ENCODE peak calls at places on chromosomes 6 and 20, in five cellular contexts. P, V, H, T and S are unnamed samples.

GRCh38 chr6:32050562-32050961 is 12.3 kb downstream of the CYP21A2 start:
- DNase-seq in H (no peak), P (no peak), T (peak; percentile 20), V (no peak), S (no peak)

GRCh38 chr6:43997342-43997677 is 129.9 kb downstream of the MRPL14 start:
- DNase-seq in H (no peak), T (no peak), V (no peak), P (no peak), S (no peak)

GRCh38 chr6:98946877-98947410 is 802 bp downstream of the FBXL4 start:
- DNase-seq in H (peak; percentile 43), T (peak; percentile 61), V (no peak), P (peak; percentile 9), S (peak; percentile 21)

GRCh38 chr6:16876201-16876600 is 114.9 kb upstream of the ATXN1 start:
- DNase-seq in P (no peak), V (no peak), H (no peak), T (no peak), S (no peak)

GRCh38 chr20:2516399-2516798 is 7.7 kb upstream of the ZNF343 start:
- DNase-seq in H (no peak), V (no peak), P (no peak), T (no peak), S (no peak)

GRCh38 chr6:41428995-41429417 is 93.6 kb downstream of the NCR2 start:
- DNase-seq in T (peak; percentile 69), P (peak; percentile 59), V (peak; percentile 35), H (peak; percentile 36), S (peak; percentile 75)

GRCh38 chr6:18406955-18407738 is 20.0 kb downstream of the RNF144B start:
- DNase-seq in P (no peak), V (no peak), T (no peak), H (peak; percentile 31), S (no peak)

GRCh38 chr6:168035661-168036616 is 38.5 kb downstream of the KIF25 start:
- DNase-seq in P (peak; percentile 70), H (peak; percentile 30), V (no peak), T (no peak), S (no peak)

GRCh38 chr6:56347526-56347925 is 100.1 kb upstream of the COL21A1 start:
- DNase-seq in V (no peak), T (no peak), H (peak; percentile 58), P (peak; percentile 31), S (no peak)

GRCh38 chr6:170006524-170007467 is 255.4 kb downstream of the ERMARD start:
- DNase-seq in V (no peak), P (no peak), H (no peak), T (no peak), S (no peak)

GRCh38 chr6:148396411-148396810 is 53.8 kb downstream of the SASH1 start:
- DNase-seq in P (no peak), V (no peak), T (no peak), H (no peak), S (no peak)

GRCh38 chr6:123418101-123418500 is 218.6 kb downstream of the TRDN start:
- DNase-seq in P (no peak), V (no peak), H (no peak), T (no peak), S (no peak)

GRCh38 chr6:125194980-125195379 is 41.4 kb downstream of the TPD52L1 start:
- DNase-seq in T (no peak), V (no peak), H (no peak), P (no peak), S (no peak)

GRCh38 chr6:138107752-138108592 is 753 bp upstream of the PERP start:
- DNase-seq in H (peak; percentile 25), P (no peak), V (no peak), T (no peak), S (no peak)

GRCh38 chr6:50655848-50656453 is 57.4 kb upstream of the TFAP2D start:
- DNase-seq in T (no peak), P (no peak), H (peak; percentile 39), V (no peak), S (no peak)

GRCh38 chr20:41733151-41733550 is 115.0 kb upstream of the CHD6 start:
- DNase-seq in P (no peak), T (no peak), H (no peak), V (no peak), S (no peak)

GRCh38 chr6:159943965-159944598 is 24.8 kb upstream of the IGF2R start:
- DNase-seq in V (no peak), T (no peak), P (no peak), H (no peak), S (no peak)

GRCh38 chr6:97060254-97060653 is 135.7 kb downstream of the KLHL32 start:
- DNase-seq in H (no peak), P (no peak), T (no peak), V (no peak), S (no peak)

GRCh38 chr6:25050356-25050755 is 114.6 kb upstream of the RIPOR2 start:
- DNase-seq in H (no peak), V (no peak), T (no peak), P (peak; percentile 87), S (no peak)

GRCh38 chr6:30591008-30591407 is 19.8 kb downstream of the ABCF1 start:
- DNase-seq in H (peak; percentile 85), T (no peak), V (no peak), P (peak; percentile 57), S (no peak)

GRCh38 chr6:150878347-150879213 is 13.1 kb downstream of the MTHFD1L start:
- DNase-seq in V (no peak), H (no peak), T (no peak), P (no peak), S (no peak)
- H3K27ac ChIP-seq in V (peak overlapping the region; percentile 13), H (no peak overlapping the region), T (no peak overlapping the region), P (peak overlapping the region; percentile 60), S (peak overlapping the region; percentile 60)

DNA sequence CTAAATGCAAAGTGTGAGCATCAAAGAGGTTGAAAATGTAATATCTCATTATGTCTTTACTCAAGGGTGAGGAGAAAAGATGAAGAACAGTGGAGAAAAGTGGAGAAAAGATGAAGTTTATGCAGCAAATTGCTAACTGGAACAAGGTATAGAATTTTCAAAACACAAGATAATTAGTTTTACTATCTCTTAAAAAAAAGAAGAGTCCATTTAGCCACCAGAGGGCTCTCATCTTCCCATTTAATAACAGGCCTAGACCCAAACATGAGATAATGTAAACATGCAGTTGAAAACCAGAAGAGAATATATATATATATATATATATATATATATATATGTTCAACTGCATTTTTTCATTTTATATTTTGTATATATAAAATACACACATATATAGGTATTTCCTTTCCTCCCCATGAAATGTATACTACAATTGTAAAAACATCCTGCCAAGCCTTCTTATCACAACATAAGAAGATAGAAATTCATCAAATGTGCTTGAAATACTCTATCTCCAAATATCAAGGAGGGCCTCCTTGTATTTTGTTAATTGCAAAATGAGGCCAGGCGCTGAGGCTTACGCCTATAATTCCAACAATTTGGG is 78.4 kb downstream of the ADTRP start:
- DNase-seq in V (no peak), T (no peak), H (peak; percentile 74), P (peak; percentile 75), S (no peak)
- TF ChIP-seq CTCF in V (peak; percentile 27), T (peak; percentile 52), H (peak; percentile 59), P (peak; percentile 37), S (peak; percentile 53)

GRCh38 chr20:5178046-5178445 is 51.2 kb downstream of the CDS2 start:
- DNase-seq in T (no peak), H (no peak), V (no peak), P (no peak), S (no peak)
- H3K27ac ChIP-seq in T (no peak overlapping the region), H (no peak overlapping the region), V (no peak overlapping the region), P (no peak overlapping the region), S (no peak overlapping the region)

DNA sequence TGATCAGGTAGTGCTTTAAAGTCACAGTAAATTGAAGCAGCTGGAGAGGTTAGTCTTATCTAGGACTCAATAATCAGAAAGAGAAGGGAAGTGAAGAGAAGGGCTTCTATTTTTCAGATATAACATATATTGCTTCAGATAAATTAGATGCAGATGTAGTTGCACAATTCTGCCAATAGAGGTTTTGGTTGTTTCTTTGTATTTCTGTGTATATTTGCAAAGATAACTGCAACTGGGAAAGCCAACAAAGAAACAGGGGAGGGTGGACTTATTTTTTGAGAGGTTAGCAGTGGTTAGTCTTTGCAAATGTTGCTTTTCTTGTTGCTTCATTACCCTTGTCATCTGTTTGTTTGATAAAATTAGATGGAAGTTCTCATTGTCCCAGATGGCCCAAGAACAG is 106.6 kb downstream of the ADGRG6 start:
- DNase-seq in T (no peak), P (no peak), V (no peak), H (no peak), S (no peak)
- TF ChIP-seq CTCF in T (no peak), P (no peak), V (no peak), H (peak; percentile 28), S (no peak)

GRCh38 chr6:7569082-7569481 is 20.9 kb upstream of the SNRNP48 start:
- DNase-seq in H (no peak), V (no peak), P (no peak), T (no peak), S (no peak)

GRCh38 chr6:7566031-7566556 is 23.9 kb upstream of the SNRNP48 start:
- DNase-seq in P (no peak), H (no peak), V (no peak), T (no peak), S (no peak)

GRCh38 chr6:7566617-7567173 is 23.3 kb upstream of the SNRNP48 start:
- DNase-seq in V (no peak), H (peak; percentile 21), T (no peak), P (no peak), S (no peak)

GRCh38 chr6:7572213-7572943 is 17.6 kb upstream of the SNRNP48 start:
- DNase-seq in P (no peak), H (no peak), T (no peak), V (no peak), S (no peak)

GRCh38 chr6:7568021-7568420 is 22.0 kb upstream of the SNRNP48 start:
- DNase-seq in V (no peak), H (no peak), T (no peak), P (peak; percentile 77), S (no peak)
- H3K27ac ChIP-seq in V (no peak overlapping the region), H (no peak overlapping the region), T (no peak overlapping the region), P (peak overlapping the region; percentile 6), S (no peak overlapping the region)

DNA sequence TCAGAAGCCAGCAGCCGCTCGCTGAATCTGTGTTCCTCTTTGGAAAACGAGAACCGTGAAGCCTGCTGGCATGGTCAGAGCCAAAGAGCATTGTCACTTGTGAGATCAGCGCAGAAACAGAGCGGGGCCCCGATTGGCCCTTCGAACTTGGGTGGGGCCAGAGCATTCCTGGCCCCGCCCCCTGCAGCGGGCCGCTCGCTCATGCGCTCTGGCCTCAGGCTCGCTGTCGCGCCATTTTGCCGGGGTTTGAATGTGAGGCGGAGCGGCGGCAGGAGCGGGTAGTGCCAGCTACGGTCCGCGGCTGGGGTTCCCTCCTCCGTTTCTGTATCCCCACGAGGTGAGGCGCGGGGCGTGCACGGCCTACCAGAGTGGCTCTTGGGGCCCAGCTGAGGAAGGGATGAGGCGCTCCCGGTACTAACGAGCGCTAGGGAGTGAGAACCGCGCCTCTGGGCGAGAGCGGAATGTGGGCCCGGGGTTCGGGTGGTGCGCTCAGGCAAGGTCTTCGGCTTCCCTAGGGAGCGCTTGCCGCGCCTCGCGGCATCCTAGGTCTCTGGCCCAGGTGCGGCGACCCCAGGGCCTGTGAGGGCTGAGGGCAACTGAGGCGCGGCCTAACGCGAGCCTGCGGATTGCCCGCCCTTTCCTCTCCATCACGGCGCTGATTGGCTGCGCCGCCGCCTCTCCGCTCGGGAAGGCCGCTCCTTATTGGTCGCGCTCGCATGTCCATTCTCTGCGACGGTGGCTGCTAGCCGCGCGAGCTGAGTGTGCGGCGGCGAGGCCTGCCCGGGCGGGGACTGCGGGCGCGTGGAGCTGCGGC is at the start of gene CSE1L:
- DNase-seq in T (peak; percentile 97), P (peak; percentile 96), V (peak; percentile 89), H (peak; percentile 99), S (peak; percentile 94)
- TF ChIP-seq CTCF in T (no peak), P (no peak), V (no peak), H (no peak), S (peak; percentile 26)